ENCODE peak calls at places on chromosomes 7 and 10, in four cellular contexts. C is uterus, D is OCI-LY7, J is aorta. S is an unnamed sample.

GRCh38 chr7:132312531-132313070 is 263.7 kb downstream of the PLXNA4 start:
- DNase-seq in D (no peak), J (no peak), C (no peak), S (no peak)

GRCh38 chr10:49605939-49606509 is 4.1 kb upstream of the SLC18A3 start:
- DNase-seq in J (no peak), D (no peak), C (no peak), S (no peak)

GRCh38 chr10:69106900-69107511 is 17.0 kb upstream of the VPS26A start:
- DNase-seq in J (no peak), C (no peak), D (no peak), S (no peak)

GRCh38 chr7:2959828-2960599 is 83.7 kb downstream of the CARD11 start:
- DNase-seq in J (no peak), D (no peak), C (no peak), S (no peak)

GRCh38 chr7:1817061-1817712 is 147.1 kb downstream of the ELFN1 start:
- DNase-seq in D (no peak), C (no peak), J (peak), S (no peak)

GRCh38 chr7:78226059-78226658 is 427.6 kb downstream of the PHTF2 start:
- DNase-seq in D (peak), J (peak), C (no peak), S (no peak)

GRCh38 chr7:158976468-158976848 is 120.1 kb downstream of the DYNC2I1 start:
- DNase-seq in J (no peak), D (no peak), C (no peak), S (no peak)

GRCh38 chr7:13126347-13126746 is 438.9 kb downstream of the ARL4A start:
- DNase-seq in C (no peak), J (no peak), D (no peak), S (no peak)

GRCh38 chr7:105587899-105588690 is 6.8 kb upstream of the EFCAB10 start:
- DNase-seq in C (no peak), J (no peak), D (peak), S (no peak)

GRCh38 chr10:131899695-131900349 is 986 bp upstream of the PPP2R2D start:
- DNase-seq in C (no peak), J (no peak), D (peak), S (no peak)

GRCh38 chr7:108808556-108808955 is 238.9 kb downstream of the DNAJB9 start:
- DNase-seq in D (no peak), C (no peak), J (no peak), S (no peak)

GRCh38 chr10:118729641-118730258 is 25.0 kb downstream of the CACUL1 start:
- DNase-seq in C (no peak), D (peak), J (no peak), S (no peak)

GRCh38 chr10:104122273-104123107 is 519 bp downstream of the SFR1 start:
- DNase-seq in C (no peak), D (peak), J (no peak), S (no peak)

GRCh38 chr7:51187941-51188340 is 128.7 kb downstream of the COBL start:
- DNase-seq in D (no peak), J (no peak), C (no peak), S (no peak)

GRCh38 chr7:148701414-148701813 is 2.7 kb downstream of the CUL1 start:
- DNase-seq in C (no peak), J (no peak), D (no peak), S (no peak)

GRCh38 chr10:53422223-53422888 is 649.8 kb upstream of the MBL2 start:
- DNase-seq in C (no peak), J (no peak), D (no peak), S (no peak)

GRCh38 chr7:80361948-80362347 is 149.9 kb downstream of the GNAT3 start:
- DNase-seq in J (no peak), C (no peak), D (no peak), S (no peak)

GRCh38 chr10:47277352-47278151 is 22.4 kb upstream of the GDF10 start:
- DNase-seq in C (no peak), J (no peak), D (no peak), S (no peak)

GRCh38 chr7:85186083-85186520 is 754 bp downstream of the SEMA3D start:
- DNase-seq in D (no peak), J (peak), C (no peak), S (no peak)

GRCh38 chr10:42734537-42734936 is 48.1 kb upstream of the BMS1 start:
- DNase-seq in J (no peak), D (no peak), C (no peak), S (no peak)

GRCh38 chr10:110834622-110835219 is 37.0 kb upstream of the PDCD4 start:
- DNase-seq in D (peak), J (no peak), C (peak), S (no peak)

GRCh38 chr7:151373599-151373998 is 32.0 kb downstream of the NUB1 start:
- DNase-seq in C (no peak), J (no peak), D (no peak), S (no peak)

GRCh38 chr10:26805567-26806245 is 55.1 kb downstream of the ABI1 start:
- DNase-seq in C (no peak), J (no peak), D (no peak), S (no peak)

GRCh38 chr7:84336741-84337140 is 142.2 kb upstream of the SEMA3A start:
- DNase-seq in D (no peak), J (no peak), C (no peak), S (no peak)

GRCh38 chr7:93159490-93159889 is 11.3 kb upstream of the SAMD9L start:
- DNase-seq in C (no peak), D (no peak), J (no peak), S (no peak)

GRCh38 chr7:102236592-102237287 is 49.9 kb upstream of the SH2B2 start:
- DNase-seq in C (peak), J (peak), D (peak), S (no peak)

GRCh38 chr7:21753071-21753470 is 192.6 kb downstream of the CDCA7L start:
- DNase-seq in D (no peak), C (no peak), J (no peak), S (no peak)

GRCh38 chr10:133357293-133358151 is at the start of gene FUOM:
- DNase-seq in C (peak), J (peak), D (peak), S (no peak)
- H3K4me3 ChIP-seq in C (peak), J (peak), D (peak), S (peak)

GRCh38 chr10:85646312-85646711 is 720.3 kb downstream of the GRID1 start:
- DNase-seq in J (no peak), D (no peak), C (no peak), S (no peak)

GRCh38 chr10:85648279-85648754 is 718.3 kb downstream of the GRID1 start:
- DNase-seq in J (no peak), C (no peak), D (no peak), S (no peak)

GRCh38 chr10:85643839-85644525 is 722.6 kb downstream of the GRID1 start:
- DNase-seq in J (no peak), D (no peak), C (no peak), S (no peak)

GRCh38 chr10:85645097-85645496 is 721.5 kb downstream of the GRID1 start:
- DNase-seq in C (no peak), J (no peak), D (no peak), S (no peak)

DNA sequence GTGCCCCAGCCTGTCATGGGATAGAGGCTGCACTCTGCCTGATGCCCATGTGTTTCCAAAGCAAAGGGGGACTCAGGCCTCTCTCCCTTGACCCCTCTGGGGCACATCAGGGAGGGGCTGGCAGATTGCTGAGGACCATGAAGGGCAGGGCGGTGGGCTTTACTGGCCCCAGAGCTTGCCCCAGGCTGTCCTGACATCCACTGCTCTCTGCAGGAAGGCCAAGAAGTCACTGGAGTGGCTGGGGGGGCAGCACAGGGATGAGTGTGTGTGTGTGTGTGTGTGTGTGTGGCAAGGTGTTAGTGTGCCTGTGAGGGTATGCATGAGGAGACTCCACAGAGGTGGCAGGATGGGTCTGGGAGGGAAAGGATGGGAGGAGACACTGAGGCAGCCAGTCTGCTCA is 720.7 kb downstream of the GRID1 start:
- DNase-seq in J (no peak), D (no peak), C (no peak), S (no peak)
- H3K4me3 ChIP-seq in J (no peak), D (no peak), C (no peak), S (no peak)

DNA sequence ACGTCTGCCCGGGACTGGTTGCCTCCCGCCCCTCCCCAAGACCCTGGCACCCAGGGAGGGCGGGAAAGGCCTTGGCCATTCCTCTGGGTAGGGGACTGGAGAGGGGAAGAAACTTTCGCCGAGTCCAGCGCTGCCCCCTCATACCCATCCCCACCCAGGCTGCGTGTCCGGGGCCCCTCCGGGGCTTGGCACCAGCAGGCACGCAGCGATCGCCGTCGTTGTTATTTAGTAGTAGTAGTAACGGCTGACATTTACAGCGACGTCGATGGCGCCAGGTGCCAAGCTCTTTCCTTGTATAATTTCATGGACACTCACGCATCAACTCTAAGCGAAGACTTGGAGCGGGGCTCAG is 3.3 kb upstream of the PDGFA start:
- DNase-seq in D (no peak), C (no peak), J (no peak), S (no peak)
- H3K4me3 ChIP-seq in D (no peak), C (no peak), J (no peak), S (no peak)

DNA sequence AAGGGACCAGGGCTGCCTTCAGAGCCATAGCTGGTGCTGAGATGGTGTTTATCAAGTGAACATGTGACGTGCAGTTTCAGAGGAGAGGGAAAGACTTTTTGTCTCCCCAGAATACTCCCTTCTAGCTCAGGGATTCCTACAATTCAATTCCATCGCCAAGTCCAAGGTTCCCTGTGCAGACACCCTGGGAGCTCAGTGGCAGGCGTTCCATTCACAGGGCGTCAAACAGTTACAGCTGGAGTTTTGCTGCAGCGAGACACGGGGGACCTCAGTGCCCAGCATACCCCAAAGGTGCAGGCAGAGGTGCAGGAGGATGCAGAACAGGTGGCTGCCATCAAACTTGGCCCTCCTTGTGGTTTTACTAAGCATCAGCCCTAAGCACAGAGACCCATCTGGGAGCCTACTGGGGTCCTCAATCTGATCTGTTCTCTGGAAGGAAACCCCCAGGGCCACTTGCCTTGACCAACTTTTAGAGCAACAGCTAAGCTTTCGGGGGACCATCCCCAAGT is 846 bp upstream of the CALML5 start:
- DNase-seq in C (no peak), D (no peak), J (no peak), S (no peak)
- H3K4me3 ChIP-seq in C (no peak), D (no peak), J (no peak), S (no peak)

DNA sequence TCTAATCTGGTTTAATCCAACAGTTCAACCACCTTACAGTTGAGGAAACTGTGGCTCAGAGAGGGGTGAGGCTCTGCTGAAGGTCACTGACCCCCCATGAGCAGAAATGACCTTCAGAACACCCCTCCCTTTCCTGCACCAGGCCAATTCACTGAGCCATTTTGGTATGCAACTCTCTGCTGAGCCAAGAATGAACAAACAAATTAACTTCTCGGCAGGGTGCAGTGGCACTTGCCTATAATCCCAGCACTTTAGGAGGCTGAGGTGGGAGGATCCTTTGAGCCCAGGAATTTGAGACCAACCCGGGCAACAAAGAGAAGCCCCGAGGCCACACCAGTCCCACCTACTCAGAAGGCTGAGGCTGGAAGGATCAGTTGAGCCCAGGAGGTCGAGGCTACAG is 29.8 kb downstream of the PDGFA start:
- DNase-seq in D (no peak), C (no peak), J (peak), S (no peak)
- H3K4me3 ChIP-seq in D (no peak), C (no peak), J (no peak), S (no peak)